ENCODE peak calls at places on chromosomes 6 and 20, in seven cellular contexts. Y is heart right ventricle; K is sigmoid colon; W is heart left ventricle; A is stomach; X is CD8-positive, alpha-beta T cell; I is OCI-LY7. D is an unnamed sample. For H3K4me1, the result is how much of the 10 kb centered on the place peaks cover.

GRCh38 chr20:10093087-10093591 is 58.4 kb downstream of the ANKEF1 start:
- DNase-seq in Y (no peak), K (no peak), W (no peak), A (no peak), X (no peak), I (no peak), D (no peak)

GRCh38 chr20:23634985-23635767 is 2.6 kb downstream of the CST3 start:
- DNase-seq in Y (no peak), K (no peak), W (peak), A (no peak), X (no peak), I (no peak), D (no peak)

GRCh38 chr20:5806457-5807263 is 56.5 kb downstream of the SHLD1 start:
- DNase-seq in Y (no peak), K (no peak), W (no peak), A (no peak), X (no peak), I (no peak), D (no peak)

GRCh38 chr6:134805163-134805562 is 144.7 kb downstream of the ALDH8A1 start:
- DNase-seq in Y (no peak), K (no peak), W (no peak), A (no peak), X (no peak), I (no peak), D (no peak)

GRCh38 chr6:118551063-118551672 is 3.1 kb downstream of the PLN start:
- DNase-seq in Y (no peak), K (no peak), W (no peak), A (no peak), X (no peak), I (peak), D (peak)

GRCh38 chr6:9186148-9186547 is 750.8 kb upstream of the SLC35B3 start:
- DNase-seq in Y (no peak), K (no peak), W (no peak), A (no peak), X (no peak), I (no peak), D (no peak)

GRCh38 chr20:2287504-2287903 is 8.3 kb upstream of the TGM3 start:
- DNase-seq in Y (no peak), K (no peak), W (no peak), A (no peak), X (no peak), I (no peak), D (no peak)

GRCh38 chr20:49928411-49929141 is 7.6 kb upstream of the RNF114 start:
- DNase-seq in Y (peak), K (peak), W (peak), A (peak), X (peak), I (peak), D (peak)

GRCh38 chr6:16985484-16986284 is 116.2 kb upstream of the STMND1 start:
- DNase-seq in Y (no peak), K (peak), W (no peak), A (no peak), X (no peak), I (no peak), D (no peak)

GRCh38 chr6:148757944-148758343 is 11.1 kb downstream of the UST start:
- DNase-seq in Y (no peak), K (no peak), W (no peak), A (no peak), X (no peak), I (no peak), D (no peak)

GRCh38 chr6:13554929-13555333 is 19.5 kb upstream of the SIRT5 start:
- DNase-seq in Y (peak), K (peak), W (peak), A (no peak), X (no peak), I (no peak), D (no peak)

GRCh38 chr20:23608251-23608846 is 2.6 kb upstream of the CST9 start:
- DNase-seq in Y (no peak), K (no peak), W (no peak), A (no peak), X (no peak), I (no peak), D (no peak)

GRCh38 chr20:36150847-36151539 is 3.5 kb upstream of the EPB41L1 start:
- DNase-seq in Y (no peak), K (no peak), W (no peak), A (no peak), X (no peak), I (no peak), D (no peak)

GRCh38 chr6:149864578-149865535 is 698 bp upstream of the LRP11 start:
- DNase-seq in Y (no peak), K (peak), W (no peak), A (peak), X (peak), I (peak), D (peak)

GRCh38 chr6:43471399-43471798 is 6.0 kb upstream of the TJAP1 start:
- DNase-seq in Y (no peak), K (no peak), W (no peak), A (peak), X (no peak), I (no peak), D (no peak)

DNA sequence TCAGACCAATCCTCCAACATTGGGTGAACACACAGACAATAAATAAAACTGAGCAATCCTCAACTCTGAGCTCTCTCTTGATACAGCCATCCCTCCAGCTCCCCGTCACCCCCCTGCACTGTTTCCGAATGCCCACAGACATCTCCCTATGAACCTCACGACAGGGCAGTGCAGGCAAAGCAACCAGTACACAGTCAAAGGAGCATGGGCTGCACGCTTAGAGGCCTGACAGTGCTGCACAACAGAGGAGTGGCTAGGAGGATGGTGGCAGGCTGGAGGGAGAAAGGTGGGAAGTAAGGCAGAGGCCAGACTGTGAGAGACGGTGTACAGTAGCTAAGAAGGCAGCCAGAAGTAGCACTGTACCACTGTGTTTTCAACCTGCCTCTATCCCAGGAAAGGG is 24.0 kb downstream of the FYN start:
- DNase-seq in Y (no peak), K (no peak), W (no peak), A (no peak), X (no peak), I (no peak), D (no peak)
- H3K4me1 ChIP-seq in Y (half or more), K (under half), W (half or more), A (under half), X (half or more), I (under half), D (under half)

DNA sequence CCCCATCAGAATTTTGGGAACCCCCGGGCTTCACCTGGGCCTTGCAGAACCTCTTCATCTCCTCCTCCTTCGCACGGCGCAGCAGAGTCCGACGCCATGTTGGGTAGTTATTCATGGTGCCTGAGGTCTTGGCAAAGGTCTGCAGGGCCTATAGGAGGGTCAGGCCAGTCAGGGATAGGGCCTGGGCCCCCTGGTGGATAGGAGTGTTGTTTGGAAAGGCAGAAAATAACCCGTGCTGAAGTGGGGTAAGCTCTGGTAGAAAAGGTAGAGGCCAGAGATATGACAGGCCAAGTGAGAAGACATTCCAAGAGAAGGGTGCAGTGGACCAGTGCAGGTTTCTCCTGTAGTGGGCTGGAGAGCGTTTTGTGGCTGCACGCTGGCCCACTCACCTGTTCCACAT is 4.9 kb downstream of the SMPD2 start:
- DNase-seq in Y (no peak), K (no peak), W (no peak), A (no peak), X (no peak), I (no peak), D (no peak)
- TF ChIP-seq CTCF in Y (no peak), K (no peak), W (no peak), A (no peak), X (no peak), I (peak), D (no peak)

GRCh38 chr6:87287251-87287650 is 35.1 kb upstream of the SMIM8 start:
- DNase-seq in Y (no peak), K (no peak), W (no peak), A (no peak), X (no peak), I (no peak), D (no peak)
- H3K27ac ChIP-seq in Y (no peak), K (no peak), W (no peak), A (no peak), X (no peak), I (no peak), D (no peak)

GRCh38 chr20:32558526-32558925 is 26.6 kb downstream of the NOL4L start:
- DNase-seq in Y (no peak), K (no peak), W (no peak), A (no peak), X (no peak), I (no peak), D (no peak)

GRCh38 chr20:32559216-32559752 is 25.8 kb downstream of the NOL4L start:
- DNase-seq in Y (no peak), K (no peak), W (no peak), A (no peak), X (no peak), I (no peak), D (no peak)

GRCh38 chr20:32555584-32555983 is 29.5 kb downstream of the NOL4L start:
- DNase-seq in Y (no peak), K (no peak), W (no peak), A (no peak), X (no peak), I (no peak), D (no peak)

GRCh38 chr20:32556312-32557184 is 28.6 kb downstream of the NOL4L start:
- DNase-seq in Y (no peak), K (no peak), W (no peak), A (no peak), X (no peak), I (no peak), D (no peak)

DNA sequence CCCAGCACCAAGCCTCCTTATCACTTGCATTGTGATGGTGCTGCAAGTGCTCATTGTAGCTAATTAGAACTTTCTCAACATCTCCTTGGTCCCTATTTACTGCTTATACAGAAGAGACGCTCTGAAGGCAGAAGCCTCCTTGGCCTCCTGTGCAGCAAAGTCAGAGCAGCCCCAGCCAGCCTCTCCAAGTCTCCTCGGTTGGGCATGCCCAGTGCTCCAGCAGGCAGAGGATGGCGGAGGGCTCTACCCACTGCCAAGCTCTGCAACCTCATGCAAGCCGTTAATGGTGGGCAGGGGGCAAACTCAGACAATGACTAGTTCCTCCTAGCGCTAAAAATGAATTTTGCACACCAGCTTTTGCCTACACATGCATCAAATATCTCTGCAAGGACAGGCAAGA is 27.8 kb downstream of the NOL4L start:
- DNase-seq in Y (no peak), K (no peak), W (no peak), A (no peak), X (no peak), I (no peak), D (no peak)
- H3K4me1 ChIP-seq in Y (under half), K (under half), W (under half), A (under half), X (half or more), I (under half), D (under half)

DNA sequence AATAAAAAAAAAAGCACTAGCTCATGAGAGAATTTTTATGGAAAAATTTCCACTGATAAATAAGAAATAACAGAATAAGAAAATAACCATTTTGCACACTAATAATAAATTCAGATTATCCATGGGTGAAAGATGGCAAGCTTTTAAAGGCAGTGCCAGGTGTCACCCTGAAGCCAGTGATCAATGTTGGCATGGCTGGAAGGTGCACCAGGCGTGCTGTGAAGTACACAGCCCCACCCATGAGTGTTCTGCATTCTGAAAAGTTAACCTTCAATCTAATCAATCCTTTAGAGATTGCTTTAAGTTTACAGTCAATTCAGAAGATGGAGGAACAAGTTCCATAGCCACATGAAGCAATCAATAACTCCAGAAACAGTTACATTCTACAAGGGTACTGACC is 284.4 kb downstream of the C6orf118 start:
- DNase-seq in Y (no peak), K (no peak), W (no peak), A (no peak), X (no peak), I (no peak), D (no peak)
- TF ChIP-seq CTCF in Y (no peak), K (no peak), W (no peak), A (no peak), X (no peak), I (no peak), D (no peak)

GRCh38 chr20:54254596-54254995 is 46.7 kb downstream of the PFDN4 start:
- DNase-seq in Y (no peak), K (no peak), W (no peak), A (no peak), X (no peak), I (no peak), D (no peak)

GRCh38 chr20:54251093-54251492 is 43.2 kb downstream of the PFDN4 start:
- DNase-seq in Y (no peak), K (no peak), W (no peak), A (no peak), X (no peak), I (no peak), D (peak)

GRCh38 chr20:54257090-54257816 is 49.4 kb downstream of the PFDN4 start:
- DNase-seq in Y (no peak), K (no peak), W (no peak), A (no peak), X (no peak), I (no peak), D (no peak)

GRCh38 chr20:54256202-54256601 is 48.3 kb downstream of the PFDN4 start:
- DNase-seq in Y (no peak), K (no peak), W (no peak), A (no peak), X (no peak), I (no peak), D (no peak)

DNA sequence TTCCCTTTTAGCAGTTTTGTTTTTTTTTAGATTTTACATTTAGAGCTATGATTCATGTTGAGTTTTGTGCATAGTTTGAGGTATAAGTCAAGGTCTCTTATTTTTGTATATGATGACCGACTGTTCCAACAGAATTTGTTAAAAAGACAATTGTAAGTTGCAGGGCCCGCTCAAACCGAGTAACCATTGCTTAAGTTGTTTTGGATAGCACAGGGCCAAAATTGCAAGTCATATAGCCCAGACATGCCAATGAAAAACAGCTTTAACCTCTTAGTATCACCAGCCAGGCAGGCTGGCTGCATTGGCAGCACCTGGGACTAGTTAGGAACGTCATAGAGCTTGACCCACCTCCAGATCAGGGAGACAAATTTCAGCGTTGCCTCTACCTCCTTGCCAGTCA is 47.3 kb downstream of the PFDN4 start:
- DNase-seq in Y (no peak), K (no peak), W (no peak), A (no peak), X (no peak), I (no peak), D (no peak)
- H3K27ac ChIP-seq in Y (no peak), K (no peak), W (no peak), A (no peak), X (no peak), I (no peak), D (no peak)

GRCh38 chr6:109455161-109455501 is 441 bp downstream of the MICAL1 start:
- DNase-seq in Y (no peak), K (no peak), W (no peak), A (no peak), X (peak), I (peak), D (no peak)

GRCh38 chr6:109455502-109456282 is at the start of gene MICAL1:
- DNase-seq in Y (peak), K (peak), W (peak), A (peak), X (peak), I (peak), D (peak)

GRCh38 chr6:109453594-109454482 is 1.7 kb downstream of the MICAL1 start:
- DNase-seq in Y (peak), K (peak), W (no peak), A (no peak), X (no peak), I (peak), D (peak)

GRCh38 chr6:109453156-109453555 is 2.4 kb downstream of the MICAL1 start:
- DNase-seq in Y (no peak), K (no peak), W (no peak), A (no peak), X (no peak), I (no peak), D (no peak)

DNA sequence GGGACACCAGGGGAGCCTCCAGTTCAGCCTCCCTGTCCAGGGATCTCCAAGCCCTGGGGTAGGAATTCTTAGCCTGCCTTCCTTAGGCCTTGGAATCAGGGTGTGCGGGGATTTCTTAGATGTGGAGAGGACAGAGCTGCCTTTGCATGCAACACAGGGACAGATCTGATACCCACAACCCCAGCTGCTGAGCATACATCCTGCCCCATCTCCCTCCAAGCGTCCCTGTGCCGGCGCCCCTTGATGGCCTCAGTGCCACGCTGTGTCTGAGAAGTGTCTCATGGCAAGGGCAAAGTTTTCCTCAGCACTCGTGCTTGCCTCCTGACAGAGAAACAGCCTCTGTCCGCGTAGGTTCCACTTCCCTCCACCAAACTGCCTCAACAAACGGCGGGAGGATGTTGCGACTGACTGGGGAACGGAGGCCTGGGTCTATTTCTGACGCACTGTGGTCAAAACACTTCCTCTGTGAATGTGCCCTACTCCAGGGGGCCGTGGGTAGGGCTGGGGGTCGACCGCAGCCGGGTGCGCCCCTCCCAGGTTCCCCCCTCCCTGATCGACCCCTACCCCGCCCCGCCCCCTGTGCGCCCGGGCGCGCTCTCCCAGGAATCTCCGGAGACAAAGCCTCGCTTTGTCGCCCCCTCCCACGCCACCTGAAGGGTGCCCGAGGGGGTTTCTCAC is 950 bp downstream of the MICAL1 start:
- DNase-seq in Y (no peak), K (peak), W (peak), A (peak), X (peak), I (peak), D (peak)
- H3K4me1 ChIP-seq in Y (under half), K (under half), W (under half), A (under half), X (half or more), I (half or more), D (under half)

GRCh38 chr20:12270863-12271262 is 353.2 kb downstream of the BTBD3 start:
- DNase-seq in Y (no peak), K (no peak), W (no peak), A (no peak), X (no peak), I (no peak), D (no peak)

GRCh38 chr20:12269579-12269978 is 351.9 kb downstream of the BTBD3 start:
- DNase-seq in Y (no peak), K (no peak), W (no peak), A (no peak), X (no peak), I (no peak), D (no peak)

GRCh38 chr20:12262747-12263146 is 345.1 kb downstream of the BTBD3 start:
- DNase-seq in Y (no peak), K (no peak), W (no peak), A (no peak), X (no peak), I (no peak), D (no peak)

GRCh38 chr20:12265662-12266061 is 348.0 kb downstream of the BTBD3 start:
- DNase-seq in Y (no peak), K (no peak), W (no peak), A (no peak), X (no peak), I (no peak), D (no peak)
- TF ChIP-seq CTCF in Y (no peak), K (no peak), W (no peak), A (no peak), X (no peak), I (no peak), D (no peak)